ENCODE peak calls at places on chromosomes 3 and 15, in eight cellular contexts. V is transverse colon, Y is dorsolateral prefrontal cortex, D is heart right ventricle, Q is AG10803, P is IMR-90, L is fibroblast of the aortic adventitia, R is mucosa of descending colon. J is an unnamed sample.

GRCh38 chr3:87997298-87997697 is 61.5 kb downstream of the CGGBP1 start:
- DNase-seq in V (peak; percentile 26), Y (no peak), D (no peak), Q (no peak), P (no peak), L (peak; percentile 18), R (peak; percentile 17), J (peak; percentile 10)

GRCh38 chr15:70245932-70246622 is 148.4 kb upstream of the TLE3 start:
- DNase-seq in V (peak; percentile 38), Y (no peak), D (no peak), Q (peak; percentile 46), P (peak; percentile 11), L (no peak), R (no peak), J (peak; percentile 73)

GRCh38 chr3:105353485-105354161 is 13.1 kb upstream of the ALCAM start:
- DNase-seq in V (no peak), Y (peak; percentile 23), D (no peak), Q (no peak), P (peak; percentile 64), L (no peak), R (peak; percentile 2), J (peak; percentile 63)

GRCh38 chr3:161171113-161171512 is 50.0 kb upstream of the NMD3 start:
- DNase-seq in V (no peak), Y (no peak), D (peak; percentile 49), Q (peak; percentile 84), P (peak; percentile 72), L (peak; percentile 85), R (peak; percentile 17), J (peak; percentile 84)

GRCh38 chr15:99435138-99435695 is 130.6 kb upstream of the MEF2A start:
- DNase-seq in V (peak; percentile 90), Y (peak; percentile 9), D (no peak), Q (no peak), P (no peak), L (no peak), R (peak; percentile 89), J (no peak)

GRCh38 chr3:32176989-32177701 is 61.3 kb upstream of the CMTM8 start:
- DNase-seq in V (peak; percentile 47), Y (no peak), D (no peak), Q (peak; percentile 30), P (peak; percentile 37), L (peak; percentile 60), R (peak; percentile 86), J (peak; percentile 53)

GRCh38 chr15:57961919-57962318 is 103.6 kb downstream of the ALDH1A2 start:
- DNase-seq in V (no peak), Y (no peak), D (no peak), Q (no peak), P (no peak), L (no peak), R (no peak), J (no peak)

GRCh38 chr3:126100216-126100615 is 16.3 kb upstream of the SLC41A3 start:
- DNase-seq in V (no peak), Y (no peak), D (no peak), Q (no peak), P (no peak), L (no peak), R (no peak), J (no peak)

GRCh38 chr3:171347017-171347979 is 112.9 kb downstream of the TNIK start:
- DNase-seq in V (no peak), Y (no peak), D (no peak), Q (peak; percentile 28), P (peak; percentile 53), L (peak; percentile 68), R (no peak), J (peak; percentile 61)

GRCh38 chr3:40292637-40293036 is 16.9 kb upstream of the EIF1B start:
- DNase-seq in V (no peak), Y (peak; percentile 64), D (no peak), Q (no peak), P (no peak), L (no peak), R (no peak), J (no peak)

GRCh38 chr3:105676621-105677300 is 192.1 kb downstream of the CBLB start:
- DNase-seq in V (no peak), Y (no peak), D (no peak), Q (no peak), P (no peak), L (no peak), R (peak; percentile 19), J (no peak)

GRCh38 chr3:48926425-48927392 is 8.1 kb downstream of the ARIH2 start:
- DNase-seq in V (peak; percentile 11), Y (no peak), D (no peak), Q (peak; percentile 17), P (no peak), L (peak; percentile 53), R (no peak), J (peak; percentile 77)

GRCh38 chr3:72376917-72377710 is 471.1 kb downstream of the SHQ1 start:
- DNase-seq in V (no peak), Y (no peak), D (no peak), Q (no peak), P (no peak), L (no peak), R (no peak), J (peak; percentile 58)

GRCh38 chr3:141875893-141876380 is 506 bp upstream of the ATP1B3 start:
- DNase-seq in V (peak; percentile 73), Y (peak; percentile 63), D (peak; percentile 74), Q (peak; percentile 41), P (peak; percentile 71), L (peak; percentile 65), R (peak; percentile 72), J (peak; percentile 75)

GRCh38 chr15:48642795-48643194 is 2.7 kb downstream of the FBN1 start:
- DNase-seq in V (no peak), Y (no peak), D (no peak), Q (peak; percentile 58), P (no peak), L (no peak), R (no peak), J (peak; percentile 49)

GRCh38 chr15:27645672-27646071 is 453.4 kb downstream of the OCA2 start:
- DNase-seq in V (no peak), Y (no peak), D (no peak), Q (no peak), P (no peak), L (no peak), R (no peak), J (no peak)

GRCh38 chr15:27648359-27648758 is 450.8 kb downstream of the OCA2 start:
- DNase-seq in V (no peak), Y (no peak), D (no peak), Q (no peak), P (no peak), L (no peak), R (no peak), J (no peak)

GRCh38 chr15:27655063-27655462 is 444.1 kb downstream of the OCA2 start:
- DNase-seq in V (no peak), Y (no peak), D (no peak), Q (no peak), P (no peak), L (no peak), R (no peak), J (no peak)

GRCh38 chr15:27650244-27650643 is 448.9 kb downstream of the OCA2 start:
- DNase-seq in V (no peak), Y (no peak), D (no peak), Q (no peak), P (no peak), L (no peak), R (no peak), J (no peak)
- TF ChIP-seq CTCF in V (no peak), Y (no peak), D (no peak), Q (no peak), P (no peak), L (no peak), R (no peak), J (no peak)

DNA sequence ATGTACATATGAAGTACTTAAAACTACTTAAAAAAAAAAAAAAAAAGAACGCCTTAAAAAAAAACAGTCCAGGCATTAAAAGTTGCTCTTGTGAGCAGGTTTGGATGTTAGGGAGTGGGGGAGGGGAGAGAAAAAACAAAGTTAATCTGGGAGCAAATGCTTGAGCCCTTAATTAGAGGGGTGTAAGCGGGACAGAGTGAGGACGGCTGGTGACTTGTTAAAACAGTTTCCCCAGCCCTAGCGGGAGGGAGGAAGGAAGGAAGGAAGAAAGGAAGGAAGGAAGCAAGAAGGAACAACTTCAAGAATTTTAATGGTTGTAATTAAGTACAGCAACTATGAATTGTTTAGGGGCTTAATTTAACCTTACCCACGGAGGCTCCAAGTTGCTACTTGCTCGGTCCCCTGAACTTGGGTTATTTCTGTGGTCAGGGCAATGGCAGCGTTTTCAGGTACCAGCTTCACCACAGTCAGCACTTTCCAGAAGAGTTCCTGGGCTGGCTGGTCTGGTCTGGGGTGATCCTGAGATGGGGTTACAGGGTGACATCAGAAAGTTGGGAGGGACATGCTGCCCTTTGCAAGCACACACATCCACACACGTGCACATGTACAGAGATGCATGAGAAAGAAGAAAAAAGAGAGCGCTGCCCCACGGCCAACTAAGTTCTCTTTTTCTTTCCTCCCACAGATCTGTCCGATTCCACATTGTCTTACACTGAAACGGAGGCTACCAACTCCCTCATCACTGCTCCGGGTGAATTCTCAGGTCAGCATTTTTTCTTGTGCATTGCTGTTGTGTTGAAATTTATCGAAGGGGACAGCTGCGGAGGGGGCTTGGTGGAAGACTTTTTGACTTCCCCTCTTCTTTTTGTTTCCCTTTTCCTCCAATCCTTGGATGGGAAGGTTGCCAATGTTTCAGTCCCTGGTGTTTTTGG is 14.0 kb downstream of the SMAD6 start:
- DNase-seq in V (no peak), Y (no peak), D (no peak), Q (no peak), P (no peak), L (no peak), R (no peak), J (no peak)
- H3K4me3 ChIP-seq in V (no peak overlapping the region), Y (no peak overlapping the region), D (no peak overlapping the region), Q (no peak overlapping the region), P (no peak overlapping the region), L (no peak overlapping the region), R (no peak overlapping the region), J (no peak overlapping the region)

GRCh38 chr15:85010114-85010471 is 28.4 kb downstream of the PDE8A start:
- DNase-seq in V (no peak), Y (no peak), D (no peak), Q (no peak), P (no peak), L (no peak), R (no peak), J (no peak)

GRCh38 chr15:85008474-85009260 is 27.0 kb downstream of the PDE8A start:
- DNase-seq in V (no peak), Y (no peak), D (no peak), Q (no peak), P (no peak), L (no peak), R (no peak), J (no peak)

GRCh38 chr15:85009435-85009834 is 27.8 kb downstream of the PDE8A start:
- DNase-seq in V (no peak), Y (no peak), D (no peak), Q (no peak), P (no peak), L (no peak), R (no peak), J (peak; percentile 68)

GRCh38 chr15:85011210-85011571 is 29.5 kb downstream of the PDE8A start:
- DNase-seq in V (no peak), Y (no peak), D (no peak), Q (no peak), P (no peak), L (no peak), R (no peak), J (no peak)

GRCh38 chr15:85010472-85011209 is 29.0 kb downstream of the PDE8A start:
- DNase-seq in V (no peak), Y (no peak), D (no peak), Q (no peak), P (no peak), L (peak; percentile 37), R (no peak), J (peak; percentile 83)
- TF ChIP-seq CTCF in V (no peak), Y (no peak), D (peak; percentile 63), Q (no peak), P (no peak), L (no peak), R (no peak), J (no peak)

GRCh38 chr15:40684381-40684780 is 10.6 kb upstream of the RAD51 start:
- DNase-seq in V (no peak), Y (no peak), D (no peak), Q (no peak), P (no peak), L (no peak), R (no peak), J (no peak)
- H3K4me3 ChIP-seq in V (no peak overlapping the region), Y (no peak overlapping the region), D (no peak overlapping the region), Q (no peak overlapping the region), P (no peak overlapping the region), L (no peak overlapping the region), R (no peak overlapping the region), J (no peak overlapping the region)

J was measured in fibroblast of villous mesenchyme.